ENCODE peak calls at places on chromosomes 3 and 15, in eight cellular contexts. One of them, this sample, is unnamed.

GRCh38 chr15:101013151-101013550 is 94.0 kb downstream of the LRRK1 start:
- DNase-seq in Karpas-422: no peak
- DNase-seq in HCT116: no peak
- DNase-seq in SK-N-SH: no peak
- DNase-seq in MM.1S: no peak
- DNase-seq in GM23248: no peak
- DNase-seq in hepatocyte: no peak
- DNase-seq in OCI-LY7: no peak
- DNase-seq in this sample: no peak

GRCh38 chr15:59812185-59812870 is 123.2 kb upstream of the BNIP2 start:
- DNase-seq in Karpas-422: no peak
- DNase-seq in HCT116: no peak
- DNase-seq in SK-N-SH: no peak
- DNase-seq in MM.1S: no peak
- DNase-seq in GM23248: no peak
- DNase-seq in hepatocyte: no peak
- DNase-seq in OCI-LY7: no peak
- DNase-seq in this sample: no peak

GRCh38 chr3:32176989-32177701 is 61.3 kb upstream of the CMTM8 start:
- DNase-seq in Karpas-422: peak; percentile 91
- DNase-seq in HCT116: peak; percentile 86
- DNase-seq in SK-N-SH: peak; percentile 24
- DNase-seq in MM.1S: peak; percentile 73
- DNase-seq in GM23248: peak; percentile 54
- DNase-seq in hepatocyte: peak; percentile 82
- DNase-seq in OCI-LY7: peak; percentile 67
- DNase-seq in this sample: peak; percentile 62

GRCh38 chr3:126117786-126118185 is 33.9 kb upstream of the SLC41A3 start:
- DNase-seq in Karpas-422: no peak
- DNase-seq in HCT116: no peak
- DNase-seq in SK-N-SH: no peak
- DNase-seq in MM.1S: no peak
- DNase-seq in GM23248: no peak
- DNase-seq in hepatocyte: no peak
- DNase-seq in OCI-LY7: no peak
- DNase-seq in this sample: no peak

GRCh38 chr15:94259121-94259776 is 27.9 kb downstream of the MCTP2 start:
- DNase-seq in Karpas-422: peak; percentile 67
- DNase-seq in HCT116: no peak
- DNase-seq in SK-N-SH: no peak
- DNase-seq in MM.1S: no peak
- DNase-seq in GM23248: peak; percentile 6
- DNase-seq in hepatocyte: no peak
- DNase-seq in OCI-LY7: peak; percentile 38
- DNase-seq in this sample: no peak

GRCh38 chr15:79467865-79468586 is 35.9 kb downstream of the MINAR1 start:
- DNase-seq in Karpas-422: no peak
- DNase-seq in HCT116: no peak
- DNase-seq in SK-N-SH: no peak
- DNase-seq in MM.1S: no peak
- DNase-seq in GM23248: peak; percentile 3
- DNase-seq in hepatocyte: no peak
- DNase-seq in OCI-LY7: no peak
- DNase-seq in this sample: no peak

GRCh38 chr3:128573707-128574162 is 76.9 kb downstream of the RPN1 start:
- DNase-seq in Karpas-422: no peak
- DNase-seq in HCT116: no peak
- DNase-seq in SK-N-SH: peak; percentile 56
- DNase-seq in MM.1S: no peak
- DNase-seq in GM23248: no peak
- DNase-seq in hepatocyte: no peak
- DNase-seq in OCI-LY7: no peak
- DNase-seq in this sample: no peak

GRCh38 chr3:86995537-86995936 is 4.6 kb upstream of the VGLL3 start:
- DNase-seq in Karpas-422: no peak
- DNase-seq in HCT116: peak; percentile 21
- DNase-seq in SK-N-SH: no peak
- DNase-seq in MM.1S: no peak
- DNase-seq in GM23248: peak; percentile 94
- DNase-seq in hepatocyte: no peak
- DNase-seq in OCI-LY7: no peak
- DNase-seq in this sample: peak; percentile 44

GRCh38 chr3:133745981-133746721 is at the start of gene TF:
- DNase-seq in Karpas-422: peak; percentile 22
- DNase-seq in HCT116: no peak
- DNase-seq in SK-N-SH: peak; percentile 76
- DNase-seq in MM.1S: no peak
- DNase-seq in GM23248: peak; percentile 24
- DNase-seq in hepatocyte: no peak
- DNase-seq in OCI-LY7: no peak
- DNase-seq in this sample: no peak

GRCh38 chr3:71064976-71065763 is 518.4 kb downstream of the FOXP1 start:
- DNase-seq in Karpas-422: peak; percentile 75
- DNase-seq in HCT116: no peak
- DNase-seq in SK-N-SH: no peak
- DNase-seq in MM.1S: peak; percentile 64
- DNase-seq in GM23248: peak; percentile 68
- DNase-seq in hepatocyte: peak; percentile 81
- DNase-seq in OCI-LY7: peak; percentile 55
- DNase-seq in this sample: peak; percentile 40

GRCh38 chr3:187742351-187743171 is 2.7 kb downstream of the BCL6 start:
- DNase-seq in Karpas-422: peak; percentile 84
- DNase-seq in HCT116: no peak
- DNase-seq in SK-N-SH: no peak
- DNase-seq in MM.1S: no peak
- DNase-seq in GM23248: peak; percentile 53
- DNase-seq in hepatocyte: no peak
- DNase-seq in OCI-LY7: peak; percentile 63
- DNase-seq in this sample: no peak

GRCh38 chr3:195859061-195859845 is 47.5 kb upstream of the MUC4 start:
- DNase-seq in Karpas-422: peak; percentile 94
- DNase-seq in HCT116: peak; percentile 47
- DNase-seq in SK-N-SH: peak; percentile 89
- DNase-seq in MM.1S: peak; percentile 76
- DNase-seq in GM23248: peak; percentile 70
- DNase-seq in hepatocyte: peak; percentile 75
- DNase-seq in OCI-LY7: peak; percentile 73
- DNase-seq in this sample: peak; percentile 73

GRCh38 chr3:179991877-179992276 is 44.9 kb downstream of the PEX5L start:
- DNase-seq in Karpas-422: no peak
- DNase-seq in HCT116: no peak
- DNase-seq in SK-N-SH: no peak
- DNase-seq in MM.1S: no peak
- DNase-seq in GM23248: no peak
- DNase-seq in hepatocyte: no peak
- DNase-seq in OCI-LY7: no peak
- DNase-seq in this sample: no peak

GRCh38 chr3:8517490-8517889 is 15.9 kb downstream of the LMCD1 start:
- DNase-seq in Karpas-422: no peak
- DNase-seq in HCT116: no peak
- DNase-seq in SK-N-SH: no peak
- DNase-seq in MM.1S: no peak
- DNase-seq in GM23248: no peak
- DNase-seq in hepatocyte: no peak
- DNase-seq in OCI-LY7: no peak
- DNase-seq in this sample: no peak

GRCh38 chr3:178562143-178562868 is 26.1 kb downstream of the KCNMB2 start:
- DNase-seq in Karpas-422: no peak
- DNase-seq in HCT116: no peak
- DNase-seq in SK-N-SH: no peak
- DNase-seq in MM.1S: no peak
- DNase-seq in GM23248: peak; percentile 14
- DNase-seq in hepatocyte: no peak
- DNase-seq in OCI-LY7: no peak
- DNase-seq in this sample: no peak

GRCh38 chr3:31004025-31004678 is 109.7 kb upstream of the GADL1 start:
- DNase-seq in Karpas-422: no peak
- DNase-seq in HCT116: no peak
- DNase-seq in SK-N-SH: peak; percentile 9
- DNase-seq in MM.1S: no peak
- DNase-seq in GM23248: peak; percentile 98
- DNase-seq in hepatocyte: peak; percentile 12
- DNase-seq in OCI-LY7: no peak
- DNase-seq in this sample: no peak

GRCh38 chr3:88863196-88863595 is 244.2 kb upstream of the EPHA3 start:
- DNase-seq in Karpas-422: no peak
- DNase-seq in HCT116: no peak
- DNase-seq in SK-N-SH: no peak
- DNase-seq in MM.1S: no peak
- DNase-seq in GM23248: no peak
- DNase-seq in hepatocyte: no peak
- DNase-seq in OCI-LY7: no peak
- DNase-seq in this sample: no peak

DNA sequence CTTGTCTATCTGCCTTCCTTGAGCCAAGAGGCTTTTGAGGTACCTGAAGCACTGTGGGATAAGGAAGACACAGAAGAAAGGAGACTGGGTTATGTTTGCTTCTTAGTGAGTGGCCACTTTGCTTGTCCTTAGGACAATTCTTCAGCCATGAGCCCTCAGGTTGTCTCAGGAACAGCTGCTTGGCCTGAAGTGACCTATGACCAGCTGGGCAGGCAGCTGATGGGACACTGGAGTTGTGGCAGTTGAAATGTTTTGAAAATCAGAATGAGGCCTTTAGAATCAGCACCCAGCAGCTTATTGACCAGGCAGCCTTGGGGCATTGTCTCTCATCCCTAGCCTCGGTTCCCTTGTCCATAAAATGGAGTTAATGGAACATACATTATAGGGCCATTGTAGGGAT is 37.0 kb downstream of the RBP2 start:
- DNase-seq in Karpas-422: no peak
- DNase-seq in HCT116: no peak
- DNase-seq in SK-N-SH: no peak
- DNase-seq in MM.1S: no peak
- DNase-seq in GM23248: no peak
- DNase-seq in hepatocyte: no peak
- DNase-seq in OCI-LY7: no peak
- DNase-seq in this sample: no peak
- H3K9me2 ChIP-seq in Karpas-422: no peaks in the 10 kb centered on the region
- H3K9me2 ChIP-seq in HCT116: no peaks in the 10 kb centered on the region
- H3K9me2 ChIP-seq in SK-N-SH: no peaks in the 10 kb centered on the region
- H3K9me2 ChIP-seq in MM.1S: no peaks in the 10 kb centered on the region
- H3K9me2 ChIP-seq in GM23248: no peaks in the 10 kb centered on the region
- H3K9me2 ChIP-seq in hepatocyte: no peaks in the 10 kb centered on the region
- H3K9me2 ChIP-seq in OCI-LY7: no peaks in the 10 kb centered on the region
- H3K9me2 ChIP-seq in this sample: peaks cover 3% of the 10 kb centered on the region

DNA sequence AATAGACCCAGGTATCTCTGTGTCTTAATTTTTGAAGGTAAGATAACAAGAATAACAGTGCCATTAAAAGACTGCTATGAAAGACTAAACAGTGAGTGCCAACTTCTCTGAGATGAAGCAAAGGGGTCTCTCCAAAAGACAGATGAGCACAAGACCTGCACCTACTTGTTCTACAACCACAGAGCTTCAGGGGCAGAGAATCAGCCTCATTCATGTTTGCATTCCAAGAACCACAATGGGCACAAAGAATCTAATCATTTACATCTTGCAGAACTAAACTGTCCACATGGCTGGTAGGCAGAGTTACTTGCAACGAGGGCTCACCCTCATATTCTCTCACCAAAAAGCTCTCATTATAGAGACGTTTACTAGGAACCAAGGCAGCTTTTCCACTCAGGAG is 83.9 kb downstream of the PEAK1 start:
- DNase-seq in Karpas-422: no peak
- DNase-seq in HCT116: no peak
- DNase-seq in SK-N-SH: no peak
- DNase-seq in MM.1S: no peak
- DNase-seq in GM23248: no peak
- DNase-seq in hepatocyte: no peak
- DNase-seq in OCI-LY7: no peak
- DNase-seq in this sample: no peak
- H3K79me2 ChIP-seq in Karpas-422: no peaks in the 10 kb centered on the region
- H3K79me2 ChIP-seq in HCT116: no peaks in the 10 kb centered on the region
- H3K79me2 ChIP-seq in SK-N-SH: peaks cover 68% of the 10 kb centered on the region
- H3K79me2 ChIP-seq in MM.1S: peaks cover 5% of the 10 kb centered on the region
- H3K79me2 ChIP-seq in GM23248: peaks cover 99% of the 10 kb centered on the region
- H3K79me2 ChIP-seq in hepatocyte: peaks cover 4% of the 10 kb centered on the region
- H3K79me2 ChIP-seq in OCI-LY7: no peaks in the 10 kb centered on the region
- H3K79me2 ChIP-seq in this sample: no peaks in the 10 kb centered on the region

GRCh38 chr3:11602886-11603285 is 40.8 kb downstream of the VGLL4 start:
- DNase-seq in Karpas-422: peak; percentile 73
- DNase-seq in HCT116: no peak
- DNase-seq in SK-N-SH: no peak
- DNase-seq in MM.1S: no peak
- DNase-seq in GM23248: no peak
- DNase-seq in hepatocyte: no peak
- DNase-seq in OCI-LY7: peak; percentile 23
- DNase-seq in this sample: no peak

GRCh38 chr3:11601446-11602241 is 42.1 kb downstream of the VGLL4 start:
- DNase-seq in Karpas-422: peak; percentile 97
- DNase-seq in HCT116: no peak
- DNase-seq in SK-N-SH: no peak
- DNase-seq in MM.1S: no peak
- DNase-seq in GM23248: peak; percentile 88
- DNase-seq in hepatocyte: no peak
- DNase-seq in OCI-LY7: peak; percentile 92
- DNase-seq in this sample: no peak

GRCh38 chr3:11603628-11604027 is 40.1 kb downstream of the VGLL4 start:
- DNase-seq in Karpas-422: peak; percentile 76
- DNase-seq in HCT116: no peak
- DNase-seq in SK-N-SH: no peak
- DNase-seq in MM.1S: no peak
- DNase-seq in GM23248: peak; percentile 70
- DNase-seq in hepatocyte: peak; percentile 58
- DNase-seq in OCI-LY7: peak; percentile 62
- DNase-seq in this sample: no peak

GRCh38 chr3:11600501-11601282 is 43.0 kb downstream of the VGLL4 start:
- DNase-seq in Karpas-422: no peak
- DNase-seq in HCT116: peak; percentile 61
- DNase-seq in SK-N-SH: no peak
- DNase-seq in MM.1S: no peak
- DNase-seq in GM23248: peak; percentile 99
- DNase-seq in hepatocyte: peak; percentile 94
- DNase-seq in OCI-LY7: peak; percentile 19
- DNase-seq in this sample: peak; percentile 98

GRCh38 chr3:11602441-11602840 is 41.3 kb downstream of the VGLL4 start:
- DNase-seq in Karpas-422: peak; percentile 69
- DNase-seq in HCT116: no peak
- DNase-seq in SK-N-SH: no peak
- DNase-seq in MM.1S: no peak
- DNase-seq in GM23248: no peak
- DNase-seq in hepatocyte: no peak
- DNase-seq in OCI-LY7: no peak
- DNase-seq in this sample: no peak
- H3K4me3 ChIP-seq in Karpas-422: peak overlapping the region; percentile 63
- H3K4me3 ChIP-seq in HCT116: no peak overlapping the region
- H3K4me3 ChIP-seq in SK-N-SH: no peak overlapping the region
- H3K4me3 ChIP-seq in MM.1S: no peak overlapping the region
- H3K4me3 ChIP-seq in GM23248: peak overlapping the region; percentile 47
- H3K4me3 ChIP-seq in hepatocyte: no peak overlapping the region
- H3K4me3 ChIP-seq in OCI-LY7: peak overlapping the region; percentile 52
- H3K4me3 ChIP-seq in this sample: no peak overlapping the region

DNA sequence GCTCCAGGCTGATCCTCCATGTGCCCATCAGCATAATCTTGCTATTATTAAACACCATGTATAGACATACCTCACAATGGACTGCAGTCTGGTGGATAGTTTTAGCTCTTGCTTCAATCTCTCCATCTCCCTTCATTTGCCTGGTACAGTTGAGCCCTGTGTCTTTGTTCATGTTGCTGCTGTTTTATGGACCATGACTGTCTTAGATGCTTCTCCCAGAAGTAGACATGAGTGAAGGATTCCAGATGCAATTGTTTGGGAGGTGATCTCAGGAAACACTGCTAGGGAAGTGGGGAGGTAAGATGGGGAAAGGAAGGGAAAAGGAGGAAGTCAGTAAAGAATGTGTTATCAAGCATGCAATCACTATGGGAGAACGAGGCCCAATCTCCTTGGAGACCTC is 36.3 kb upstream of the CTNNB1 start:
- DNase-seq in Karpas-422: no peak
- DNase-seq in HCT116: no peak
- DNase-seq in SK-N-SH: no peak
- DNase-seq in MM.1S: no peak
- DNase-seq in GM23248: no peak
- DNase-seq in hepatocyte: no peak
- DNase-seq in OCI-LY7: no peak
- DNase-seq in this sample: no peak
- H3K9me2 ChIP-seq in Karpas-422: no peaks in the 10 kb centered on the region
- H3K9me2 ChIP-seq in HCT116: no peaks in the 10 kb centered on the region
- H3K9me2 ChIP-seq in SK-N-SH: no peaks in the 10 kb centered on the region
- H3K9me2 ChIP-seq in MM.1S: no peaks in the 10 kb centered on the region
- H3K9me2 ChIP-seq in GM23248: no peaks in the 10 kb centered on the region
- H3K9me2 ChIP-seq in hepatocyte: no peaks in the 10 kb centered on the region
- H3K9me2 ChIP-seq in OCI-LY7: no peaks in the 10 kb centered on the region
- H3K9me2 ChIP-seq in this sample: no peaks in the 10 kb centered on the region

This sample was measured in PC-9.